ENCODE peak calls at places on chromosomes 12 and 14, in six cellular contexts. E is H9, R is IMR-90, C is neuronal stem cell, A is H1, B is mesenchymal stem cell. O is an unnamed sample.

GRCh38 chr14:48771717-48772116 is 814.5 kb downstream of the RPS29 start:
- DNase-seq in E (no peak), R (peak; percentile 70), C (no peak), A (no peak), B (no peak), O (peak; percentile 16)

GRCh38 chr14:88481089-88481488 is 73.7 kb downstream of the PTPN21 start:
- DNase-seq in E (no peak), R (no peak), C (no peak), A (no peak), B (no peak), O (no peak)

GRCh38 chr14:50667491-50668007 is 557 bp downstream of the SAV1 start:
- DNase-seq in E (peak; percentile 58), R (no peak), C (peak; percentile 18), A (no peak), B (no peak), O (peak; percentile 77)

GRCh38 chr12:112283541-112283940 is 98.7 kb downstream of the HECTD4 start:
- DNase-seq in E (no peak), R (no peak), C (no peak), A (no peak), B (no peak), O (no peak)

GRCh38 chr14:67191768-67192290 is 2.6 kb downstream of the GARIN2 start:
- DNase-seq in E (no peak), R (peak; percentile 48), C (no peak), A (no peak), B (no peak), O (no peak)

GRCh38 chr14:97975960-97976359 is 1178.8 kb downstream of the VRK1 start:
- DNase-seq in E (no peak), R (no peak), C (no peak), A (no peak), B (no peak), O (no peak)

GRCh38 chr12:128920468-128920867 is 67.2 kb downstream of the GLT1D1 start:
- DNase-seq in E (no peak), R (no peak), C (no peak), A (no peak), B (no peak), O (no peak)

GRCh38 chr12:121773011-121773777 is 20.3 kb downstream of the RHOF start:
- DNase-seq in E (peak; percentile 92), R (peak; percentile 58), C (no peak), A (peak; percentile 89), B (peak; percentile 69), O (peak; percentile 81)

GRCh38 chr12:82203076-82203475 is 155.1 kb downstream of the CCDC59 start:
- DNase-seq in E (no peak), R (no peak), C (no peak), A (no peak), B (no peak), O (no peak)

GRCh38 chr14:105844810-105845724 is 318.7 kb downstream of the TMEM121 start:
- DNase-seq in E (peak; percentile 14), R (no peak), C (no peak), A (no peak), B (no peak), O (no peak)

GRCh38 chr12:1838994-1839365 is 18.6 kb downstream of the LRTM2 start:
- DNase-seq in E (no peak), R (no peak), C (no peak), A (no peak), B (no peak), O (no peak)

GRCh38 chr14:97931273-97931672 is 1134.1 kb downstream of the VRK1 start:
- DNase-seq in E (no peak), R (no peak), C (no peak), A (no peak), B (no peak), O (no peak)

GRCh38 chr12:126347421-126347820 is 1282.2 kb downstream of the AACS start:
- DNase-seq in E (peak; percentile 74), R (no peak), C (no peak), A (peak; percentile 80), B (no peak), O (peak; percentile 33)

GRCh38 chr12:13924286-13924685 is 57.1 kb downstream of the GRIN2B start:
- DNase-seq in E (no peak), R (no peak), C (no peak), A (no peak), B (no peak), O (no peak)

GRCh38 chr14:64507376-64508156 is 3.0 kb downstream of the ZBTB1 start:
- DNase-seq in E (no peak), R (peak; percentile 58), C (no peak), A (no peak), B (peak; percentile 44), O (peak; percentile 32)

GRCh38 chr12:57173089-57173488 is 25.7 kb upstream of the LRP1-AS start:
- DNase-seq in E (peak; percentile 80), R (no peak), C (no peak), A (peak; percentile 72), B (peak; percentile 35), O (peak; percentile 65)

GRCh38 chr12:70618371-70618770 is 18.9 kb downstream of the PTPRB start:
- DNase-seq in E (no peak), R (no peak), C (no peak), A (no peak), B (no peak), O (no peak)

GRCh38 chr12:110012137-110012536 is 12.9 kb downstream of the ANKRD13A start:
- DNase-seq in E (no peak), R (no peak), C (no peak), A (no peak), B (no peak), O (no peak)

GRCh38 chr12:131033886-131034482 is 80.3 kb downstream of the ADGRD1 start:
- DNase-seq in E (no peak), R (no peak), C (no peak), A (no peak), B (no peak), O (no peak)

GRCh38 chr12:109716512-109717389 is 3.1 kb downstream of the FAM222A start:
- DNase-seq in E (no peak), R (peak; percentile 12), C (no peak), A (no peak), B (no peak), O (no peak)

GRCh38 chr14:102362084-102362483 is 606 bp downstream of the CINP start:
- DNase-seq in E (no peak), R (peak; percentile 57), C (no peak), A (no peak), B (peak; percentile 58), O (no peak)

GRCh38 chr14:48598458-48598857 is 923.1 kb upstream of the MDGA2 start:
- DNase-seq in E (no peak), R (no peak), C (no peak), A (no peak), B (no peak), O (no peak)

GRCh38 chr14:74941676-74942097 is 13.7 kb downstream of the PGF start:
- DNase-seq in E (no peak), R (peak; percentile 57), C (no peak), A (no peak), B (peak; percentile 63), O (no peak)

GRCh38 chr14:61444215-61444768 is 122.9 kb downstream of the PRKCH start:
- DNase-seq in E (no peak), R (no peak), C (no peak), A (no peak), B (no peak), O (no peak)

DNA sequence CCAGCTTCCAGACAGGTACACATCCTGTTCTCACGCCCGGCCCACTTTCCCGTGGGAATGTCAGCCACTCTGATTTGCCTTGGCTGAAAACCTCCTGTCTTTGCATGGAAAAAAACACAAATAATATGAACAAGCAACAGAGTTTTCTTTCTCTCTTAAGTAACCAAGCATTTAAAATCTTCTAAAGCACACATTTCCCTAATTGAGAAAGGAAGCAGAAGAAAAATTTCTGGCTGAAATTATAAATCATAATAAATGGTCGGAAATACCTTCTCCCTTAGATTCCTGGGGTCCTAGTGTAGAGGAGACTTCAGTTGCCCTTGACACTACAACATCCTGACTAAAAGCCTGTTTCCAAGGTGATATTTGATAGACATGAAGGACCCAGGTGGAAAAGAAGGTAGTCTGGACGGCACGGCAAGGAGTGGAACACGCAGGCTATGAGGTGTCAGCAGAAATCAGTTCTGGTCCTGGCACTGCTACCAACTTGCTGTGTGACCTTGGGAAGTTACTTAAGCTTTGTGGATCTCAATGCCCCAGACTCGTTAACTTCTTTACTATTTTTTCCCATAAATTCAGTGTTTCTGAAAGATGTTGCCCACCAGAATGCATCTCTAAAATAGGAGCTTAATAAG is 37.0 kb upstream of the BCL2L14 start:
- DNase-seq in E (no peak), R (no peak), C (no peak), A (peak; percentile 30), B (no peak), O (no peak)
- H4K8ac ChIP-seq in E (no peak overlapping the region), R (no peak overlapping the region), C (no peak overlapping the region), A (no peak overlapping the region), B (no peak overlapping the region), O (no peak overlapping the region)

GRCh38 chr14:58131386-58131785 is 20.6 kb downstream of the ARMH4 start:
- DNase-seq in E (no peak), R (peak; percentile 67), C (no peak), A (no peak), B (no peak), O (peak; percentile 51)

GRCh38 chr14:58133739-58134138 is 18.3 kb downstream of the ARMH4 start:
- DNase-seq in E (no peak), R (peak; percentile 85), C (no peak), A (no peak), B (peak; percentile 6), O (peak; percentile 61)

GRCh38 chr14:58129208-58129607 is 22.8 kb downstream of the ARMH4 start:
- DNase-seq in E (no peak), R (no peak), C (no peak), A (no peak), B (no peak), O (no peak)

GRCh38 chr14:58128416-58128815 is 23.6 kb downstream of the ARMH4 start:
- DNase-seq in E (no peak), R (no peak), C (no peak), A (no peak), B (no peak), O (no peak)

GRCh38 chr14:58130121-58130782 is 21.8 kb downstream of the ARMH4 start:
- DNase-seq in E (no peak), R (no peak), C (no peak), A (no peak), B (no peak), O (no peak)
- H2BK15ac ChIP-seq in E (no peak overlapping the region), R (no peak overlapping the region), C (no peak overlapping the region), A (no peak overlapping the region), B (no peak overlapping the region), O (no peak overlapping the region)

GRCh38 chr12:108691154-108691994 is 39.9 kb downstream of the CORO1C start:
- DNase-seq in E (peak; percentile 97), R (peak; percentile 99), C (peak; percentile 76), A (peak; percentile 76), B (peak; percentile 100), O (peak; percentile 99)
- H2AK5ac ChIP-seq in E (no peak overlapping the region), R (peak overlapping the region; percentile 99), C (peak overlapping the region; percentile 30), A (peak overlapping the region; percentile 34), B (peak overlapping the region; percentile 94), O (no peak overlapping the region)

GRCh38 chr12:47135578-47135977 is 55.8 kb upstream of the AMIGO2 start:
- DNase-seq in E (no peak), R (no peak), C (no peak), A (no peak), B (no peak), O (no peak)

GRCh38 chr12:47139010-47139681 is 59.4 kb upstream of the AMIGO2 start:
- DNase-seq in E (no peak), R (no peak), C (no peak), A (no peak), B (no peak), O (no peak)

DNA sequence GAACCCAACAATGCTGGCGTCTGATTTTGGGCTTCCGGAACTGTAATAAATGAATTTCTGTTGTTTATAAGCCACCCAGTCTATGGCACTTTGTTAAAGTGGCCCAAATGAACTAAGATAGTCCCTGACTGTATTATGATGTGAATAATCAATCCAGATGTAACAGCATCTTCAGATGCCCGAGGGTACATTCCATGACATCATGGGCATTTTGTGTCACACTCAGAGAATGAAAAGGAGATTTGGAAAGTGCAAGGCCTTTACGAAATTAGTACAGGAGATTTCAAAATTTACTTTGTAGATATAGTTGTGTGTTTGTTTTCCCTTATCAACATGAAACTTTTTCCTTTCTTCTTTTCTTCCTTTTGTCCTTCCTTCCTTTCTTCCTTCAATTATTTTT is 54.2 kb upstream of the AMIGO2 start:
- DNase-seq in E (no peak), R (no peak), C (no peak), A (no peak), B (no peak), O (no peak)
- H4K8ac ChIP-seq in E (no peak overlapping the region), R (no peak overlapping the region), C (no peak overlapping the region), A (no peak overlapping the region), B (no peak overlapping the region), O (no peak overlapping the region)

O was measured in mesendoderm.